ENCODE peak calls at places on chromosomes 3 and 15, in eight cellular contexts. One of them, this sample, is unnamed.

GRCh38 chr3:88641033-88641604 is 466.3 kb upstream of the EPHA3 start:
- DNase-seq in GM12878: no peak
- DNase-seq in AG09319: no peak
- DNase-seq in GM10248: no peak
- DNase-seq in transverse colon: no peak
- DNase-seq in RWPE1: no peak
- DNase-seq in LNCaP clone FGC: no peak
- DNase-seq in heart right ventricle: no peak
- DNase-seq in this sample: no peak

GRCh38 chr15:90956551-90957104 is 1.9 kb downstream of the RCCD1 start:
- DNase-seq in GM12878: no peak
- DNase-seq in AG09319: no peak
- DNase-seq in GM10248: peak
- DNase-seq in transverse colon: peak
- DNase-seq in RWPE1: peak
- DNase-seq in LNCaP clone FGC: no peak
- DNase-seq in heart right ventricle: peak
- DNase-seq in this sample: peak

GRCh38 chr15:68795298-68795848 is 25.3 kb downstream of the ANP32A start:
- DNase-seq in GM12878: no peak
- DNase-seq in AG09319: no peak
- DNase-seq in GM10248: peak
- DNase-seq in transverse colon: peak
- DNase-seq in RWPE1: peak
- DNase-seq in LNCaP clone FGC: no peak
- DNase-seq in heart right ventricle: peak
- DNase-seq in this sample: peak

GRCh38 chr3:98242155-98242554 is 21.9 kb upstream of the OR5H6 start:
- DNase-seq in GM12878: no peak
- DNase-seq in AG09319: no peak
- DNase-seq in GM10248: no peak
- DNase-seq in transverse colon: no peak
- DNase-seq in RWPE1: no peak
- DNase-seq in LNCaP clone FGC: no peak
- DNase-seq in heart right ventricle: no peak
- DNase-seq in this sample: no peak

GRCh38 chr15:49424954-49425353 is 1.9 kb downstream of the FGF7 start:
- DNase-seq in GM12878: no peak
- DNase-seq in AG09319: no peak
- DNase-seq in GM10248: no peak
- DNase-seq in transverse colon: no peak
- DNase-seq in RWPE1: no peak
- DNase-seq in LNCaP clone FGC: no peak
- DNase-seq in heart right ventricle: no peak
- DNase-seq in this sample: no peak

GRCh38 chr15:62472616-62473299 is 307.7 kb upstream of the C2CD4B start:
- DNase-seq in GM12878: no peak
- DNase-seq in AG09319: no peak
- DNase-seq in GM10248: no peak
- DNase-seq in transverse colon: peak
- DNase-seq in RWPE1: no peak
- DNase-seq in LNCaP clone FGC: peak
- DNase-seq in heart right ventricle: peak
- DNase-seq in this sample: no peak

GRCh38 chr15:71295242-71296031 is 180.2 kb downstream of the THSD4 start:
- DNase-seq in GM12878: no peak
- DNase-seq in AG09319: peak
- DNase-seq in GM10248: no peak
- DNase-seq in transverse colon: no peak
- DNase-seq in RWPE1: peak
- DNase-seq in LNCaP clone FGC: no peak
- DNase-seq in heart right ventricle: no peak
- DNase-seq in this sample: no peak

GRCh38 chr3:65713016-65713415 is 325.7 kb downstream of the MAGI1 start:
- DNase-seq in GM12878: no peak
- DNase-seq in AG09319: peak
- DNase-seq in GM10248: no peak
- DNase-seq in transverse colon: no peak
- DNase-seq in RWPE1: no peak
- DNase-seq in LNCaP clone FGC: no peak
- DNase-seq in heart right ventricle: no peak
- DNase-seq in this sample: no peak

GRCh38 chr15:99955181-99955525 is 221.9 kb upstream of the LYSMD4 start:
- DNase-seq in GM12878: no peak
- DNase-seq in AG09319: no peak
- DNase-seq in GM10248: peak
- DNase-seq in transverse colon: no peak
- DNase-seq in RWPE1: no peak
- DNase-seq in LNCaP clone FGC: no peak
- DNase-seq in heart right ventricle: no peak
- DNase-seq in this sample: no peak

GRCh38 chr3:23465569-23465968 is 262.4 kb downstream of the UBE2E2 start:
- DNase-seq in GM12878: no peak
- DNase-seq in AG09319: no peak
- DNase-seq in GM10248: no peak
- DNase-seq in transverse colon: no peak
- DNase-seq in RWPE1: no peak
- DNase-seq in LNCaP clone FGC: no peak
- DNase-seq in heart right ventricle: no peak
- DNase-seq in this sample: no peak

GRCh38 chr15:38072507-38073277 is 138.3 kb downstream of the TMCO5A start:
- DNase-seq in GM12878: no peak
- DNase-seq in AG09319: peak
- DNase-seq in GM10248: peak
- DNase-seq in transverse colon: peak
- DNase-seq in RWPE1: peak
- DNase-seq in LNCaP clone FGC: no peak
- DNase-seq in heart right ventricle: peak
- DNase-seq in this sample: peak

GRCh38 chr3:102169915-102170479 is 264.8 kb upstream of the ZPLD1 start:
- DNase-seq in GM12878: no peak
- DNase-seq in AG09319: no peak
- DNase-seq in GM10248: no peak
- DNase-seq in transverse colon: no peak
- DNase-seq in RWPE1: no peak
- DNase-seq in LNCaP clone FGC: no peak
- DNase-seq in heart right ventricle: no peak
- DNase-seq in this sample: no peak

GRCh38 chr3:83734656-83735055 is 1224.1 kb upstream of the CADM2 start:
- DNase-seq in GM12878: no peak
- DNase-seq in AG09319: no peak
- DNase-seq in GM10248: no peak
- DNase-seq in transverse colon: no peak
- DNase-seq in RWPE1: no peak
- DNase-seq in LNCaP clone FGC: no peak
- DNase-seq in heart right ventricle: no peak
- DNase-seq in this sample: no peak

GRCh38 chr15:66036859-66037258 is 167.6 kb downstream of the RAB11A start:
- DNase-seq in GM12878: no peak
- DNase-seq in AG09319: no peak
- DNase-seq in GM10248: no peak
- DNase-seq in transverse colon: no peak
- DNase-seq in RWPE1: no peak
- DNase-seq in LNCaP clone FGC: no peak
- DNase-seq in heart right ventricle: no peak
- DNase-seq in this sample: no peak

GRCh38 chr3:87614998-87615397 is 338.6 kb upstream of the POU1F1 start:
- DNase-seq in GM12878: no peak
- DNase-seq in AG09319: no peak
- DNase-seq in GM10248: no peak
- DNase-seq in transverse colon: no peak
- DNase-seq in RWPE1: no peak
- DNase-seq in LNCaP clone FGC: no peak
- DNase-seq in heart right ventricle: no peak
- DNase-seq in this sample: no peak

GRCh38 chr3:127389415-127389814 is 101.6 kb upstream of the PRR20G start:
- DNase-seq in GM12878: no peak
- DNase-seq in AG09319: no peak
- DNase-seq in GM10248: no peak
- DNase-seq in transverse colon: no peak
- DNase-seq in RWPE1: peak
- DNase-seq in LNCaP clone FGC: no peak
- DNase-seq in heart right ventricle: no peak
- DNase-seq in this sample: no peak

GRCh38 chr3:178325330-178325729 is 210.9 kb upstream of the KCNMB2 start:
- DNase-seq in GM12878: no peak
- DNase-seq in AG09319: peak
- DNase-seq in GM10248: no peak
- DNase-seq in transverse colon: no peak
- DNase-seq in RWPE1: peak
- DNase-seq in LNCaP clone FGC: peak
- DNase-seq in heart right ventricle: no peak
- DNase-seq in this sample: no peak

GRCh38 chr3:183085634-183086390 is 13.5 kb downstream of the MCCC1 start:
- DNase-seq in GM12878: no peak
- DNase-seq in AG09319: no peak
- DNase-seq in GM10248: no peak
- DNase-seq in transverse colon: no peak
- DNase-seq in RWPE1: no peak
- DNase-seq in LNCaP clone FGC: no peak
- DNase-seq in heart right ventricle: no peak
- DNase-seq in this sample: no peak

GRCh38 chr15:69623521-69624513 is 171.2 kb downstream of the RPLP1 start:
- DNase-seq in GM12878: no peak
- DNase-seq in AG09319: no peak
- DNase-seq in GM10248: no peak
- DNase-seq in transverse colon: no peak
- DNase-seq in RWPE1: peak
- DNase-seq in LNCaP clone FGC: no peak
- DNase-seq in heart right ventricle: no peak
- DNase-seq in this sample: no peak

GRCh38 chr3:167184511-167184910 is 195.6 kb downstream of the ZBBX start:
- DNase-seq in GM12878: no peak
- DNase-seq in AG09319: no peak
- DNase-seq in GM10248: no peak
- DNase-seq in transverse colon: no peak
- DNase-seq in RWPE1: peak
- DNase-seq in LNCaP clone FGC: no peak
- DNase-seq in heart right ventricle: no peak
- DNase-seq in this sample: no peak
- TF ChIP-seq CTCF in GM12878: peak
- TF ChIP-seq CTCF in AG09319: no peak
- TF ChIP-seq CTCF in GM10248: no peak
- TF ChIP-seq CTCF in transverse colon: no peak
- TF ChIP-seq CTCF in RWPE1: no peak
- TF ChIP-seq CTCF in LNCaP clone FGC: peak
- TF ChIP-seq CTCF in heart right ventricle: no peak
- TF ChIP-seq CTCF in this sample: no peak

DNA sequence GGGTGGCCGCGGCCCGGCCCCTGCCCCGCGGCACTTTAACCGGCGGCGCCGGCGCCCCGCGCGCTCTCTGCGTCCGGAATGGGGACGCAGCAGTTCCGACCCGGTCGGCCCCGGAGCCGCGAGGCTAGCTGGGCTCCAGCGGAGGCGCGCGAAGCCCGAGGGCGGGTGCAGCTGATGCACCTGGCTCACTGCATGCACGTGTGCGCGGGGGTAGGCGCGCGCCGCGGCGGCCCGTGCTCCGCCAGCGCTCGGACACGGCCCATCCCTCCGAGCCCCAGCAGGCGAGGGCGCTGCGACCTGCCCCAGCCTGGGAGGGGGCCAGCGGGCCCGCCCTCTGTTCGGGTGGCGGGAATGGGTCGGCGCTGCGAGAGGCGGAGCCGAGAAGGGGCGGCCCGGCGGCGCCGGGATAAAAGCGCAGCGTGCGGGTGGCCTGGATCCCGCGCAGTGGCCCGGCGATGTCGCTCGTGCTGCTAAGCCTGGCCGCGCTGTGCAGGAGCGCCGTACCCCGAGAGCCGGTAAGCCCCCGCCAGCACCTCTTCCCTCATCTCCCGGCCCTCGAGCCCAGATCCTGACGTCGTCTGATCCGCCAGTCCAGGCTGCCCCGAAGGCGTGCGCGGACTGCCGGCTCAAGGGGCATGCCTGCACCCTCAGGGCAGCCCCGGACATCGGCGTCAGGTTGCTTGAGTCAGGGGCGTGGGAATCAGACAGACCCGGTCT is at the start of the genes CHDH and IL17RB:
- DNase-seq in GM12878: no peak
- DNase-seq in AG09319: no peak
- DNase-seq in GM10248: peak
- DNase-seq in transverse colon: peak
- DNase-seq in RWPE1: peak
- DNase-seq in LNCaP clone FGC: peak
- DNase-seq in heart right ventricle: peak
- DNase-seq in this sample: peak
- TF ChIP-seq CTCF in GM12878: peak
- TF ChIP-seq CTCF in AG09319: no peak
- TF ChIP-seq CTCF in GM10248: no peak
- TF ChIP-seq CTCF in transverse colon: no peak
- TF ChIP-seq CTCF in RWPE1: no peak
- TF ChIP-seq CTCF in LNCaP clone FGC: peak
- TF ChIP-seq CTCF in heart right ventricle: no peak
- TF ChIP-seq CTCF in this sample: no peak

GRCh38 chr3:173411288-173412064 is 13.9 kb downstream of the NLGN1 start:
- DNase-seq in GM12878: no peak
- DNase-seq in AG09319: peak
- DNase-seq in GM10248: no peak
- DNase-seq in transverse colon: no peak
- DNase-seq in RWPE1: peak
- DNase-seq in LNCaP clone FGC: no peak
- DNase-seq in heart right ventricle: no peak
- DNase-seq in this sample: no peak
- TF ChIP-seq CTCF in GM12878: peak
- TF ChIP-seq CTCF in AG09319: peak
- TF ChIP-seq CTCF in GM10248: peak
- TF ChIP-seq CTCF in transverse colon: peak
- TF ChIP-seq CTCF in RWPE1: peak
- TF ChIP-seq CTCF in LNCaP clone FGC: peak
- TF ChIP-seq CTCF in heart right ventricle: peak
- TF ChIP-seq CTCF in this sample: peak

GRCh38 chr3:38278841-38279240 is 3.3 kb upstream of the SLC22A14 start:
- DNase-seq in GM12878: no peak
- DNase-seq in AG09319: no peak
- DNase-seq in GM10248: no peak
- DNase-seq in transverse colon: no peak
- DNase-seq in RWPE1: no peak
- DNase-seq in LNCaP clone FGC: no peak
- DNase-seq in heart right ventricle: no peak
- DNase-seq in this sample: no peak

GRCh38 chr3:38276917-38277630 is 5.0 kb upstream of the SLC22A14 start:
- DNase-seq in GM12878: no peak
- DNase-seq in AG09319: no peak
- DNase-seq in GM10248: no peak
- DNase-seq in transverse colon: no peak
- DNase-seq in RWPE1: no peak
- DNase-seq in LNCaP clone FGC: no peak
- DNase-seq in heart right ventricle: no peak
- DNase-seq in this sample: no peak

GRCh38 chr3:38283810-38284775 is 2.0 kb downstream of the SLC22A14 start:
- DNase-seq in GM12878: no peak
- DNase-seq in AG09319: peak
- DNase-seq in GM10248: no peak
- DNase-seq in transverse colon: no peak
- DNase-seq in RWPE1: no peak
- DNase-seq in LNCaP clone FGC: no peak
- DNase-seq in heart right ventricle: no peak
- DNase-seq in this sample: no peak

GRCh38 chr3:38276081-38276916 is 5.8 kb upstream of the SLC22A14 start:
- DNase-seq in GM12878: no peak
- DNase-seq in AG09319: no peak
- DNase-seq in GM10248: no peak
- DNase-seq in transverse colon: no peak
- DNase-seq in RWPE1: no peak
- DNase-seq in LNCaP clone FGC: no peak
- DNase-seq in heart right ventricle: no peak
- DNase-seq in this sample: no peak

GRCh38 chr3:38281895-38282686 is at the start of gene SLC22A14:
- DNase-seq in GM12878: no peak
- DNase-seq in AG09319: no peak
- DNase-seq in GM10248: no peak
- DNase-seq in transverse colon: no peak
- DNase-seq in RWPE1: no peak
- DNase-seq in LNCaP clone FGC: no peak
- DNase-seq in heart right ventricle: no peak
- DNase-seq in this sample: no peak
- TF ChIP-seq CTCF in GM12878: peak
- TF ChIP-seq CTCF in AG09319: no peak
- TF ChIP-seq CTCF in GM10248: peak
- TF ChIP-seq CTCF in transverse colon: no peak
- TF ChIP-seq CTCF in RWPE1: no peak
- TF ChIP-seq CTCF in LNCaP clone FGC: no peak
- TF ChIP-seq CTCF in heart right ventricle: no peak
- TF ChIP-seq CTCF in this sample: peak

This sample was measured in progenitor cell of endocrine pancreas.